ENCODE peak calls at places on chromosome 1, in four cellular contexts. J is EH, Y is ovary, T is natural killer cell. I is an unnamed sample.

GRCh38 chr1:186839077-186839400 is 10.3 kb downstream of the PLA2G4A start:
- DNase-seq in J (no peak), Y (no peak), T (no peak), I (no peak)

GRCh38 chr1:25914074-25914995 is 8.1 kb upstream of the STMN1 start:
- DNase-seq in T (no peak), J (peak), Y (no peak), I (no peak)

GRCh38 chr1:8560611-8561544 is 243.0 kb downstream of the SLC45A1 start:
- DNase-seq in J (peak), T (no peak), Y (peak), I (no peak)

GRCh38 chr1:204516180-204516879 is at the start of gene MDM4:
- DNase-seq in J (peak), T (peak), Y (peak), I (peak)

GRCh38 chr1:75125161-75125681 is 9.0 kb upstream of the LHX8 start:
- DNase-seq in T (no peak), Y (no peak), J (no peak), I (no peak)

GRCh38 chr1:53590104-53590503 is 130.9 kb downstream of the DMRTB1 start:
- DNase-seq in T (no peak), Y (no peak), J (no peak), I (no peak)

GRCh38 chr1:17662786-17663185 is 92.3 kb upstream of the ACTL8 start:
- DNase-seq in T (no peak), J (no peak), Y (no peak), I (no peak)

GRCh38 chr1:22045604-22046228 is 6.8 kb upstream of the CDC42 start:
- DNase-seq in T (no peak), J (no peak), Y (no peak), I (no peak)

GRCh38 chr1:92441316-92442311 is 45.1 kb downstream of the GFI1 start:
- DNase-seq in T (no peak), J (no peak), Y (no peak), I (no peak)

GRCh38 chr1:209456878-209457277 is 126.6 kb upstream of the CAMK1G start:
- DNase-seq in J (peak), T (no peak), Y (no peak), I (no peak)

GRCh38 chr1:32876341-32877210 is 5.9 kb upstream of the FNDC5 start:
- DNase-seq in T (peak), J (peak), Y (peak), I (no peak)

GRCh38 chr1:198619375-198620140 is 19.3 kb upstream of the PTPRC start:
- DNase-seq in J (no peak), T (no peak), Y (no peak), I (no peak)

GRCh38 chr1:143698016-143698415 is 273.8 kb downstream of the FAM72C start:
- DNase-seq in T (no peak), Y (no peak), J (peak), I (no peak)